ENCODE peak calls at places on chromosomes 12 and 14, in five cellular contexts. One of them, this sample, is unnamed.
A peak's percentile ranks its signal among the peaks of the same experiment; 100 is the strongest.

GRCh38 chr12:71469235-71469873 is 29.8 kb downstream of the LGR5 start:
- DNase-seq in lower lobe of right lung: no peak
- DNase-seq in right lobe of liver: no peak
- DNase-seq in pancreas: no peak
- DNase-seq in Karpas-422: no peak
- DNase-seq in this sample: no peak

GRCh38 chr14:75069811-75070145 is 337 bp downstream of the ZC2HC1C start:
- DNase-seq in right lobe of liver: no peak
- DNase-seq in lower lobe of right lung: no peak
- DNase-seq in Karpas-422: no peak
- DNase-seq in pancreas: no peak
- DNase-seq in this sample: no peak

GRCh38 chr14:103628684-103629502 is at the start of gene KLC1:
- DNase-seq in right lobe of liver: peak; percentile 89
- DNase-seq in Karpas-422: peak; percentile 96
- DNase-seq in lower lobe of right lung: peak; percentile 87
- DNase-seq in pancreas: peak; percentile 96
- DNase-seq in this sample: peak; percentile 90

GRCh38 chr12:126457776-126458175 is 1392.5 kb downstream of the AACS start:
- DNase-seq in lower lobe of right lung: no peak
- DNase-seq in Karpas-422: no peak
- DNase-seq in right lobe of liver: no peak
- DNase-seq in pancreas: no peak
- DNase-seq in this sample: no peak

GRCh38 chr12:110778801-110779577 is 36.3 kb upstream of the PPP1CC start:
- DNase-seq in right lobe of liver: no peak
- DNase-seq in pancreas: no peak
- DNase-seq in Karpas-422: peak; percentile 46
- DNase-seq in lower lobe of right lung: no peak
- DNase-seq in this sample: no peak

GRCh38 chr14:102075155-102075554 is 11.7 kb downstream of the HSP90AA1 start:
- DNase-seq in Karpas-422: peak; percentile 74
- DNase-seq in right lobe of liver: no peak
- DNase-seq in lower lobe of right lung: no peak
- DNase-seq in pancreas: no peak
- DNase-seq in this sample: peak; percentile 36

GRCh38 chr14:75418779-75419768 is 8.7 kb upstream of the JDP2 start:
- DNase-seq in Karpas-422: no peak
- DNase-seq in pancreas: no peak
- DNase-seq in right lobe of liver: no peak
- DNase-seq in lower lobe of right lung: peak; percentile 73
- DNase-seq in this sample: no peak

GRCh38 chr12:127881371-127882140 is 385.4 kb upstream of the TMEM132C start:
- DNase-seq in right lobe of liver: no peak
- DNase-seq in pancreas: no peak
- DNase-seq in Karpas-422: no peak
- DNase-seq in lower lobe of right lung: no peak
- DNase-seq in this sample: no peak

GRCh38 chr12:18798445-18799139 is 60.7 kb downstream of the CAPZA3 start:
- DNase-seq in pancreas: no peak
- DNase-seq in Karpas-422: no peak
- DNase-seq in lower lobe of right lung: no peak
- DNase-seq in right lobe of liver: no peak
- DNase-seq in this sample: no peak

GRCh38 chr12:67633708-67634107 is 14.8 kb upstream of the DYRK2 start:
- DNase-seq in pancreas: no peak
- DNase-seq in right lobe of liver: peak; percentile 25
- DNase-seq in lower lobe of right lung: peak; percentile 63
- DNase-seq in Karpas-422: no peak
- DNase-seq in this sample: no peak

GRCh38 chr12:38162013-38162412 is 154.6 kb upstream of the ALG10B start:
- DNase-seq in Karpas-422: no peak
- DNase-seq in lower lobe of right lung: no peak
- DNase-seq in right lobe of liver: no peak
- DNase-seq in pancreas: no peak
- DNase-seq in this sample: no peak

GRCh38 chr14:105420141-105420975 is 731 bp downstream of the MTA1 start:
- DNase-seq in pancreas: peak; percentile 65
- DNase-seq in right lobe of liver: no peak
- DNase-seq in lower lobe of right lung: no peak
- DNase-seq in Karpas-422: peak; percentile 62
- DNase-seq in this sample: peak; percentile 76

GRCh38 chr14:33309081-33309480 is 370.4 kb downstream of the NPAS3 start:
- DNase-seq in right lobe of liver: no peak
- DNase-seq in Karpas-422: no peak
- DNase-seq in pancreas: no peak
- DNase-seq in lower lobe of right lung: no peak
- DNase-seq in this sample: no peak

GRCh38 chr14:33307691-33308369 is 369.2 kb downstream of the NPAS3 start:
- DNase-seq in pancreas: no peak
- DNase-seq in Karpas-422: no peak
- DNase-seq in right lobe of liver: no peak
- DNase-seq in lower lobe of right lung: no peak
- DNase-seq in this sample: no peak
- H3K4me3 ChIP-seq in pancreas: no peak overlapping the region
- H3K4me3 ChIP-seq in Karpas-422: no peak overlapping the region
- H3K4me3 ChIP-seq in right lobe of liver: no peak overlapping the region
- H3K4me3 ChIP-seq in lower lobe of right lung: no peak overlapping the region
- H3K4me3 ChIP-seq in this sample: no peak overlapping the region

GRCh38 chr12:21940549-21940948 is 677 bp downstream of the ABCC9 start:
- DNase-seq in Karpas-422: no peak
- DNase-seq in right lobe of liver: no peak
- DNase-seq in pancreas: no peak
- DNase-seq in lower lobe of right lung: no peak
- DNase-seq in this sample: no peak

GRCh38 chr12:21941522-21942376 is 523 bp upstream of the ABCC9 start:
- DNase-seq in Karpas-422: no peak
- DNase-seq in pancreas: peak; percentile 82
- DNase-seq in right lobe of liver: peak; percentile 78
- DNase-seq in lower lobe of right lung: peak; percentile 65
- DNase-seq in this sample: peak; percentile 85

GRCh38 chr12:21940972-21941521 is at the start of gene ABCC9:
- DNase-seq in pancreas: peak; percentile 84
- DNase-seq in lower lobe of right lung: peak; percentile 51
- DNase-seq in Karpas-422: no peak
- DNase-seq in right lobe of liver: peak; percentile 67
- DNase-seq in this sample: peak; percentile 65

GRCh38 chr12:21939435-21939834 is 1.8 kb downstream of the ABCC9 start:
- DNase-seq in lower lobe of right lung: no peak
- DNase-seq in right lobe of liver: no peak
- DNase-seq in pancreas: no peak
- DNase-seq in Karpas-422: no peak
- DNase-seq in this sample: no peak

GRCh38 chr12:21938879-21939278 is 2.3 kb downstream of the ABCC9 start:
- DNase-seq in pancreas: no peak
- DNase-seq in lower lobe of right lung: no peak
- DNase-seq in Karpas-422: no peak
- DNase-seq in right lobe of liver: no peak
- DNase-seq in this sample: no peak
- H3K4me1 ChIP-seq in pancreas: no peaks in the 10 kb centered on the region
- H3K4me1 ChIP-seq in lower lobe of right lung: peaks cover 6% of the 10 kb centered on the region
- H3K4me1 ChIP-seq in Karpas-422: no peaks in the 10 kb centered on the region
- H3K4me1 ChIP-seq in right lobe of liver: peaks cover 11% of the 10 kb centered on the region
- H3K4me1 ChIP-seq in this sample: no peaks in the 10 kb centered on the region

DNA sequence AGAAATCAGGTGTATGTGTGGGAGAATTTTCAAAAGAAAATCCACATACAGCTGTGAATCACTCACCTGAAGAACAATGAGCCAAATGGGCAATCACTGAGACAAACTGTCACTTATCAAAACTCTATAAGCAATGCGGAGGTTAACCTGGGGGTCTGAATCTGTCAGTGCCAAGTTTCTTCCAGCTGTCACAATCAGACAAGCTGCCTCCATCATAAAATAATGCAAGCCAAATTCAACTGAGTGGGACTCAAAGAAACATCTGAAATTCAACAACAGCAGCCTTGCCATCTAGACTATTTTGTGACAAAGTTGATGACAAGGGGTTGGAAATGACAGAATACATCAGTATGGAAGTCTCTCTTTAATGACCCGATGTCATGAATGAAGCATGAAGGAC is 60.3 kb downstream of the GARIN6 start:
- DNase-seq in right lobe of liver: no peak
- DNase-seq in pancreas: no peak
- DNase-seq in lower lobe of right lung: no peak
- DNase-seq in Karpas-422: no peak
- DNase-seq in this sample: no peak
- H3K4me3 ChIP-seq in right lobe of liver: no peak overlapping the region
- H3K4me3 ChIP-seq in pancreas: no peak overlapping the region
- H3K4me3 ChIP-seq in lower lobe of right lung: no peak overlapping the region
- H3K4me3 ChIP-seq in Karpas-422: no peak overlapping the region
- H3K4me3 ChIP-seq in this sample: no peak overlapping the region

GRCh38 chr14:24995016-24995415 is 54.9 kb downstream of the STXBP6 start:
- DNase-seq in Karpas-422: no peak
- DNase-seq in right lobe of liver: no peak
- DNase-seq in pancreas: no peak
- DNase-seq in lower lobe of right lung: no peak
- DNase-seq in this sample: no peak

GRCh38 chr14:24990773-24991172 is 59.2 kb downstream of the STXBP6 start:
- DNase-seq in pancreas: no peak
- DNase-seq in lower lobe of right lung: no peak
- DNase-seq in right lobe of liver: no peak
- DNase-seq in Karpas-422: no peak
- DNase-seq in this sample: no peak

GRCh38 chr14:24991821-24992220 is 58.1 kb downstream of the STXBP6 start:
- DNase-seq in Karpas-422: no peak
- DNase-seq in lower lobe of right lung: no peak
- DNase-seq in pancreas: no peak
- DNase-seq in right lobe of liver: no peak
- DNase-seq in this sample: no peak

GRCh38 chr14:24992624-24993360 is 57.2 kb downstream of the STXBP6 start:
- DNase-seq in pancreas: no peak
- DNase-seq in lower lobe of right lung: no peak
- DNase-seq in right lobe of liver: no peak
- DNase-seq in Karpas-422: no peak
- DNase-seq in this sample: no peak

GRCh38 chr14:24993631-24994030 is 56.3 kb downstream of the STXBP6 start:
- DNase-seq in right lobe of liver: no peak
- DNase-seq in Karpas-422: no peak
- DNase-seq in pancreas: no peak
- DNase-seq in lower lobe of right lung: no peak
- DNase-seq in this sample: no peak
- H3K4me1 ChIP-seq in right lobe of liver: no peaks in the 10 kb centered on the region
- H3K4me1 ChIP-seq in Karpas-422: no peaks in the 10 kb centered on the region
- H3K4me1 ChIP-seq in pancreas: no peaks in the 10 kb centered on the region
- H3K4me1 ChIP-seq in lower lobe of right lung: peaks cover 9% of the 10 kb centered on the region
- H3K4me1 ChIP-seq in this sample: no peaks in the 10 kb centered on the region

GRCh38 chr14:91119556-91120311 is 5.9 kb downstream of the DGLUCY start:
- DNase-seq in Karpas-422: no peak
- DNase-seq in pancreas: no peak
- DNase-seq in lower lobe of right lung: no peak
- DNase-seq in right lobe of liver: no peak
- DNase-seq in this sample: no peak
- H3K4me3 ChIP-seq in Karpas-422: no peak overlapping the region
- H3K4me3 ChIP-seq in pancreas: no peak overlapping the region
- H3K4me3 ChIP-seq in lower lobe of right lung: no peak overlapping the region
- H3K4me3 ChIP-seq in right lobe of liver: no peak overlapping the region
- H3K4me3 ChIP-seq in this sample: no peak overlapping the region

DNA sequence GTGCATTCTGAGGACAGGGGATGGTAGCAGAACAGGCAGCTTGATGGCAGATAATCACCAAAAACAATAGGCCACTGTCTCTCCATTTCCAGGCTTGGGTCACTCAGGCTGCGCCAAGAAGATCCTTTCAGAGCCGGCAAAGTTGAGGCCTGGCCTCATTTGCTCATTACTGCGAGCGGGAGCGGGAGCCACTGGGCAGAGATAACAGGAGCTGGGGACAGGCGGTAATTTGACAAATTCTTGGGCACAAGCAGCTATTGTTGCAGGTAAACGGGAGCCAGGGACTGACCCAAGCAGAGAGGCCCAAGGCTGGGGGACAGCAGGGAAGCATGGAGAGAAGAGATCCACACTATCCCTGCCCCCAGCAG is 2.1 kb downstream of the MSI1 start:
- DNase-seq in Karpas-422: no peak
- DNase-seq in lower lobe of right lung: no peak
- DNase-seq in pancreas: no peak
- DNase-seq in right lobe of liver: no peak
- DNase-seq in this sample: no peak
- H3K4me1 ChIP-seq in Karpas-422: no peaks in the 10 kb centered on the region
- H3K4me1 ChIP-seq in lower lobe of right lung: peaks cover 10% of the 10 kb centered on the region
- H3K4me1 ChIP-seq in pancreas: peaks cover 16% of the 10 kb centered on the region
- H3K4me1 ChIP-seq in right lobe of liver: peaks cover 16% of the 10 kb centered on the region
- H3K4me1 ChIP-seq in this sample: no peaks in the 10 kb centered on the region

DNA sequence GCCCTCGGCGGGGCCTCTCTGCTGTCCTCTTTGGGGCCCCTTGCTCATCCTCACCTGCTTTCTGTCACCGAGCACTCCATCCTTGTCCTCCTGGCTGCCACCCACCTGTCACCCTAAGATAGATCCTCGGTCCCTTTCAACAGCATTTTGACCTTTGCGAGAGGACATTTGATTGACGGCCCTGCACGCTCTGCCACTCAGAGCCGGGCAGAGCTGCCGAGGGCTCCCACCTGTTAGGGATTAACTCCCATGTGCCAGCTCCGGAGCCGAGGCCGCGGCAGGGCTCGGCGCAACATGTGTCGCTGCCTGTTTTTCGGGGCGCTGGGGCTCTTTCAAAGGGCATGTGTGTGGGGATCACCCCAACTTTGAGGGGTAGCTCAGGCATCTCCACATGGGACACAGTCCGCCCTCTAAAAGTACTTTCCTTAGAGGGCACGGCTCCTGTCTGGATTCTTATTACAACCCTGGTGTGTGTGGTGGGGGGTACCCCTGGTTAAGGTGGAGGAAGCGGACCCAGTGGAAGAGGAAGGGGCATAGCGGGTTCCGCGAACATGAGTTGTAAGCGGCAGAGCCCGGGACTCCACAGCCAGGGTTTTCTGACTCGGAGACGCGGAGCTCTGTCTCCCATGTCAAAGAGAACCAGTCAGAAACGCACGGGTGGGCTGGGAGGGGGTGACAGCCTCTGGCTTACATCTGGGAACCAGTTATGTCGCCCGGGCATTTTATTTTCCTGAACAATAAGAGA is 800 bp upstream of the MEG3 start:
- DNase-seq in Karpas-422: no peak
- DNase-seq in right lobe of liver: no peak
- DNase-seq in pancreas: no peak
- DNase-seq in lower lobe of right lung: no peak
- DNase-seq in this sample: peak; percentile 64
- H3K4me3 ChIP-seq in Karpas-422: no peak overlapping the region
- H3K4me3 ChIP-seq in right lobe of liver: no peak overlapping the region
- H3K4me3 ChIP-seq in pancreas: no peak overlapping the region
- H3K4me3 ChIP-seq in lower lobe of right lung: peak overlapping the region; percentile 11
- H3K4me3 ChIP-seq in this sample: no peak overlapping the region